ENCODE peak calls at places on chromosomes 6 and 20, in ten cellular contexts. L, D, B, I, U, N, O, S, M and Q are unnamed samples.

GRCh38 chr20:45283529-45284065 is 23.0 kb upstream of the RBPJL start:
- DNase-seq in O (no peak), D (no peak), S (no peak), I (no peak), N (no peak), L (no peak), U (no peak), B (no peak), M (no peak), Q (no peak)

GRCh38 chr20:49901588-49901987 is 13.7 kb downstream of the SPATA2 start:
- DNase-seq in I (no peak), S (no peak), O (no peak), B (no peak), M (no peak), N (no peak), D (no peak), U (no peak), L (no peak), Q (no peak)

GRCh38 chr20:10798811-10799210 is 125.0 kb upstream of the JAG1 start:
- DNase-seq in M (no peak), B (no peak), S (no peak), N (no peak), D (no peak), I (no peak), L (no peak), O (no peak), U (peak), Q (no peak)

GRCh38 chr6:12957321-12958051 is 240.9 kb downstream of the PHACTR1 start:
- DNase-seq in B (peak), D (no peak), S (no peak), I (no peak), O (peak), U (peak), N (peak), L (peak), M (peak), Q (peak)

GRCh38 chr6:159996626-159997497 is 28.0 kb downstream of the IGF2R start:
- DNase-seq in S (no peak), O (no peak), U (no peak), I (no peak), M (no peak), L (no peak), B (no peak), D (no peak), N (no peak), Q (no peak)

GRCh38 chr20:63381781-63382431 is 20.8 kb upstream of the CHRNA4 start:
- DNase-seq in D (peak), M (no peak), S (peak), L (no peak), O (no peak), I (no peak), U (no peak), N (peak), B (peak), Q (no peak)

GRCh38 chr20:38143646-38144554 is 21.2 kb downstream of the TGM2 start:
- DNase-seq in N (no peak), I (peak), M (no peak), O (no peak), S (no peak), L (peak), D (no peak), B (no peak), U (peak), Q (peak)

GRCh38 chr6:43491750-43492661 is 14.6 kb downstream of the TJAP1 start:
- DNase-seq in O (no peak), I (no peak), L (peak), D (no peak), B (no peak), M (peak), U (peak), N (no peak), S (no peak), Q (no peak)

GRCh38 chr6:39016831-39017230 is 31.8 kb upstream of the GLP1R start:
- DNase-seq in I (no peak), L (no peak), O (no peak), N (no peak), S (no peak), M (no peak), D (no peak), U (no peak), B (no peak), Q (no peak)

GRCh38 chr6:3651698-3652229 is 99.7 kb downstream of the PXDC1 start:
- DNase-seq in D (no peak), N (no peak), S (no peak), M (no peak), O (no peak), L (no peak), I (no peak), U (no peak), B (no peak), Q (no peak)

GRCh38 chr20:5471368-5471767 is 154.6 kb upstream of the PROKR2 start:
- DNase-seq in O (no peak), L (no peak), N (no peak), D (no peak), S (no peak), B (no peak), U (no peak), I (no peak), M (no peak), Q (no peak)

GRCh38 chr6:168161371-168161750 is 82.3 kb upstream of the FRMD1 start:
- DNase-seq in B (no peak), M (no peak), D (no peak), I (no peak), L (no peak), S (no peak), O (no peak), N (no peak), U (no peak), Q (no peak)

GRCh38 chr20:39939241-39939865 is 749.7 kb downstream of the MAFB start:
- DNase-seq in M (no peak), I (no peak), S (no peak), O (no peak), B (no peak), D (no peak), L (no peak), N (no peak), U (peak), Q (no peak)

GRCh38 chr6:64538760-64539159 is 903.2 kb downstream of the PHF3 start:
- DNase-seq in B (peak), M (no peak), D (no peak), S (no peak), N (no peak), O (no peak), I (no peak), U (no peak), L (no peak), Q (no peak)

GRCh38 chr6:75196051-75196743 is 9.7 kb downstream of the COL12A1 start:
- DNase-seq in S (no peak), L (no peak), N (no peak), O (no peak), D (no peak), M (no peak), I (no peak), U (peak), B (no peak), Q (no peak)

GRCh38 chr20:51547951-51548350 is 5.4 kb upstream of the NFATC2 start:
- DNase-seq in S (no peak), L (no peak), N (no peak), U (no peak), M (no peak), B (no peak), O (no peak), I (no peak), D (no peak), Q (no peak)

GRCh38 chr6:106799008-106799952 is 169.9 kb downstream of the QRSL1 start:
- DNase-seq in N (no peak), I (no peak), L (no peak), S (no peak), M (no peak), B (no peak), U (peak), O (no peak), D (no peak), Q (no peak)

GRCh38 chr20:47453167-47453782 is 48.4 kb upstream of the NCOA3 start:
- DNase-seq in O (no peak), N (no peak), B (no peak), M (no peak), L (no peak), U (peak), I (no peak), S (no peak), D (peak), Q (peak)

GRCh38 chr20:62824476-62825287 is 7.8 kb downstream of the COL9A3 start:
- DNase-seq in U (peak), O (peak), D (peak), B (no peak), L (no peak), S (peak), N (peak), I (no peak), M (no peak), Q (peak)

GRCh38 chr6:15412767-15413166 is 166.9 kb downstream of the JARID2 start:
- DNase-seq in I (no peak), N (no peak), U (no peak), B (no peak), S (no peak), M (no peak), D (no peak), L (no peak), O (no peak), Q (no peak)

GRCh38 chr6:163984446-163984936 is 570.0 kb downstream of the QKI start:
- DNase-seq in M (no peak), I (no peak), S (no peak), B (no peak), O (no peak), U (peak), L (no peak), D (no peak), N (no peak), Q (no peak)

GRCh38 chr20:58514321-58515239 is 619 bp downstream of the APCDD1L start:
- DNase-seq in U (peak), L (no peak), S (no peak), B (peak), N (peak), I (no peak), D (no peak), O (no peak), M (no peak), Q (no peak)